ENCODE peak calls at places on chromosome 17, in six cellular contexts. N is adrenal gland, Z is amniotic stem cell, I is stomach, A is dermis microvascular lymphatic vessel endothelial cell, K is Daoy. O is an unnamed sample.

GRCh38 chr17:3635474-3636153 is 436 bp downstream of the SHPK start:
- DNase-seq in A (no peak), K (no peak), I (no peak), N (no peak), Z (no peak), O (no peak)

GRCh38 chr17:31389673-31390381 is 1.6 kb upstream of the RAB11FIP4 start:
- DNase-seq in K (no peak), I (peak), A (no peak), Z (no peak), N (no peak), O (no peak)

GRCh38 chr17:81453712-81454111 is 58.5 kb downstream of the BAHCC1 start:
- DNase-seq in K (no peak), A (peak), I (no peak), N (no peak), Z (no peak), O (no peak)

GRCh38 chr17:27937026-27937546 is 43.9 kb upstream of the LYRM9 start:
- DNase-seq in N (no peak), A (no peak), K (no peak), Z (no peak), I (no peak), O (no peak)

GRCh38 chr17:47941998-47942490 is 673 bp downstream of the PNPO start:
- DNase-seq in N (no peak), Z (no peak), I (no peak), A (no peak), K (no peak), O (no peak)

GRCh38 chr17:2023692-2024571 is 1.2 kb downstream of the RTN4RL1 start:
- DNase-seq in I (no peak), Z (no peak), K (peak), N (peak), A (peak), O (no peak)

GRCh38 chr17:37283414-37283961 is 92.3 kb upstream of the C17orf78 start:
- DNase-seq in N (no peak), K (no peak), A (no peak), I (no peak), Z (no peak), O (no peak)

GRCh38 chr17:82035956-82036633 is 1.4 kb downstream of the DCXR start:
- DNase-seq in I (no peak), K (no peak), Z (no peak), A (no peak), N (no peak), O (no peak)

GRCh38 chr17:34610506-34610905 is 31.1 kb downstream of the TMEM132E start:
- DNase-seq in Z (no peak), N (no peak), K (no peak), A (no peak), I (no peak), O (no peak)

GRCh38 chr17:35094902-35095301 is 24.8 kb downstream of the RAD51D start:
- DNase-seq in N (no peak), Z (peak), K (peak), A (peak), I (no peak), O (peak)

GRCh38 chr17:45580914-45581313 is 90.4 kb upstream of the PLEKHM1 start:
- DNase-seq in I (no peak), Z (no peak), N (no peak), A (no peak), K (no peak), O (no peak)